ENCODE peak calls at places on chromosomes 16 and 17, in eight cellular contexts. One of them, this sample, is unnamed.

GRCh38 chr17:45338996-45339535 is 22.2 kb upstream of the MAP3K14 start:
- DNase-seq in heart left ventricle: no peak
- DNase-seq in OCI-LY7: no peak
- DNase-seq in ascending aorta: no peak
- DNase-seq in CD8-positive, alpha-beta memory T cell: no peak
- DNase-seq in IMR-90: no peak
- DNase-seq in left ventricle myocardium inferior: no peak
- DNase-seq in effector memory CD4-positive, alpha-beta T cell: no peak
- DNase-seq in this sample: no peak

GRCh38 chr16:83441523-83441922 is 366.3 kb upstream of the HSBP1 start:
- DNase-seq in heart left ventricle: no peak
- DNase-seq in OCI-LY7: no peak
- DNase-seq in ascending aorta: no peak
- DNase-seq in CD8-positive, alpha-beta memory T cell: no peak
- DNase-seq in IMR-90: peak
- DNase-seq in left ventricle myocardium inferior: no peak
- DNase-seq in effector memory CD4-positive, alpha-beta T cell: no peak
- DNase-seq in this sample: no peak

GRCh38 chr16:75591001-75591852 is 25.0 kb downstream of the GABARAPL2 start:
- DNase-seq in heart left ventricle: peak
- DNase-seq in OCI-LY7: no peak
- DNase-seq in ascending aorta: no peak
- DNase-seq in CD8-positive, alpha-beta memory T cell: no peak
- DNase-seq in IMR-90: peak
- DNase-seq in left ventricle myocardium inferior: peak
- DNase-seq in effector memory CD4-positive, alpha-beta T cell: no peak
- DNase-seq in this sample: no peak

GRCh38 chr16:2388875-2389433 is 40.3 kb upstream of the CCNF start:
- DNase-seq in heart left ventricle: peak
- DNase-seq in OCI-LY7: no peak
- DNase-seq in ascending aorta: no peak
- DNase-seq in CD8-positive, alpha-beta memory T cell: no peak
- DNase-seq in IMR-90: peak
- DNase-seq in left ventricle myocardium inferior: no peak
- DNase-seq in effector memory CD4-positive, alpha-beta T cell: no peak
- DNase-seq in this sample: no peak

GRCh38 chr16:69069504-69069903 is 35.9 kb upstream of the HAS3 start:
- DNase-seq in heart left ventricle: no peak
- DNase-seq in OCI-LY7: no peak
- DNase-seq in ascending aorta: no peak
- DNase-seq in CD8-positive, alpha-beta memory T cell: no peak
- DNase-seq in IMR-90: no peak
- DNase-seq in left ventricle myocardium inferior: no peak
- DNase-seq in effector memory CD4-positive, alpha-beta T cell: no peak
- DNase-seq in this sample: no peak

GRCh38 chr16:89581045-89581695 is 5.6 kb downstream of the CPNE7 start:
- DNase-seq in heart left ventricle: no peak
- DNase-seq in OCI-LY7: no peak
- DNase-seq in ascending aorta: no peak
- DNase-seq in CD8-positive, alpha-beta memory T cell: no peak
- DNase-seq in IMR-90: peak
- DNase-seq in left ventricle myocardium inferior: no peak
- DNase-seq in effector memory CD4-positive, alpha-beta T cell: no peak
- DNase-seq in this sample: no peak

GRCh38 chr16:72990003-72990521 is 57.9 kb downstream of the ZFHX3 start:
- DNase-seq in heart left ventricle: peak
- DNase-seq in OCI-LY7: no peak
- DNase-seq in ascending aorta: peak
- DNase-seq in CD8-positive, alpha-beta memory T cell: no peak
- DNase-seq in IMR-90: peak
- DNase-seq in left ventricle myocardium inferior: peak
- DNase-seq in effector memory CD4-positive, alpha-beta T cell: no peak
- DNase-seq in this sample: no peak

GRCh38 chr16:720507-720989 is 398 bp upstream of the ANTKMT start:
- DNase-seq in heart left ventricle: peak
- DNase-seq in OCI-LY7: no peak
- DNase-seq in ascending aorta: no peak
- DNase-seq in CD8-positive, alpha-beta memory T cell: no peak
- DNase-seq in IMR-90: peak
- DNase-seq in left ventricle myocardium inferior: peak
- DNase-seq in effector memory CD4-positive, alpha-beta T cell: no peak
- DNase-seq in this sample: no peak

GRCh38 chr16:50938923-50939322 is 197.0 kb downstream of the CYLD start:
- DNase-seq in heart left ventricle: no peak
- DNase-seq in OCI-LY7: no peak
- DNase-seq in ascending aorta: no peak
- DNase-seq in CD8-positive, alpha-beta memory T cell: no peak
- DNase-seq in IMR-90: no peak
- DNase-seq in left ventricle myocardium inferior: no peak
- DNase-seq in effector memory CD4-positive, alpha-beta T cell: no peak
- DNase-seq in this sample: no peak

GRCh38 chr16:17359778-17360177 is 111.0 kb downstream of the XYLT1 start:
- DNase-seq in heart left ventricle: no peak
- DNase-seq in OCI-LY7: peak
- DNase-seq in ascending aorta: no peak
- DNase-seq in CD8-positive, alpha-beta memory T cell: no peak
- DNase-seq in IMR-90: peak
- DNase-seq in left ventricle myocardium inferior: no peak
- DNase-seq in effector memory CD4-positive, alpha-beta T cell: peak
- DNase-seq in this sample: peak

GRCh38 chr17:79988163-79988971 is 47.3 kb downstream of the TBC1D16 start:
- DNase-seq in heart left ventricle: no peak
- DNase-seq in OCI-LY7: no peak
- DNase-seq in ascending aorta: no peak
- DNase-seq in CD8-positive, alpha-beta memory T cell: no peak
- DNase-seq in IMR-90: peak
- DNase-seq in left ventricle myocardium inferior: no peak
- DNase-seq in effector memory CD4-positive, alpha-beta T cell: no peak
- DNase-seq in this sample: no peak

GRCh38 chr17:27430882-27431491 is 25.3 kb upstream of the KSR1 start:
- DNase-seq in heart left ventricle: no peak
- DNase-seq in OCI-LY7: peak
- DNase-seq in ascending aorta: no peak
- DNase-seq in CD8-positive, alpha-beta memory T cell: no peak
- DNase-seq in IMR-90: peak
- DNase-seq in left ventricle myocardium inferior: peak
- DNase-seq in effector memory CD4-positive, alpha-beta T cell: no peak
- DNase-seq in this sample: no peak

GRCh38 chr16:84484579-84485254 is 19.7 kb downstream of the MEAK7 start:
- DNase-seq in heart left ventricle: peak
- DNase-seq in OCI-LY7: peak
- DNase-seq in ascending aorta: no peak
- DNase-seq in CD8-positive, alpha-beta memory T cell: no peak
- DNase-seq in IMR-90: peak
- DNase-seq in left ventricle myocardium inferior: peak
- DNase-seq in effector memory CD4-positive, alpha-beta T cell: no peak
- DNase-seq in this sample: no peak

GRCh38 chr17:58302919-58303551 is 22.3 kb upstream of the MPO start:
- DNase-seq in heart left ventricle: no peak
- DNase-seq in OCI-LY7: no peak
- DNase-seq in ascending aorta: no peak
- DNase-seq in CD8-positive, alpha-beta memory T cell: no peak
- DNase-seq in IMR-90: no peak
- DNase-seq in left ventricle myocardium inferior: no peak
- DNase-seq in effector memory CD4-positive, alpha-beta T cell: no peak
- DNase-seq in this sample: no peak

GRCh38 chr16:2023098-2023925 is 3.4 kb upstream of the NHERF2 start:
- DNase-seq in heart left ventricle: peak
- DNase-seq in OCI-LY7: peak
- DNase-seq in ascending aorta: peak
- DNase-seq in CD8-positive, alpha-beta memory T cell: peak
- DNase-seq in IMR-90: peak
- DNase-seq in left ventricle myocardium inferior: peak
- DNase-seq in effector memory CD4-positive, alpha-beta T cell: peak
- DNase-seq in this sample: peak

GRCh38 chr17:78486946-78487680 is 90.1 kb downstream of the DNAH17 start:
- DNase-seq in heart left ventricle: no peak
- DNase-seq in OCI-LY7: no peak
- DNase-seq in ascending aorta: no peak
- DNase-seq in CD8-positive, alpha-beta memory T cell: no peak
- DNase-seq in IMR-90: no peak
- DNase-seq in left ventricle myocardium inferior: no peak
- DNase-seq in effector memory CD4-positive, alpha-beta T cell: no peak
- DNase-seq in this sample: no peak

GRCh38 chr17:9239260-9239820 is 218.0 kb downstream of the NTN1 start:
- DNase-seq in heart left ventricle: no peak
- DNase-seq in OCI-LY7: no peak
- DNase-seq in ascending aorta: no peak
- DNase-seq in CD8-positive, alpha-beta memory T cell: no peak
- DNase-seq in IMR-90: no peak
- DNase-seq in left ventricle myocardium inferior: no peak
- DNase-seq in effector memory CD4-positive, alpha-beta T cell: no peak
- DNase-seq in this sample: no peak

GRCh38 chr17:82866521-82867214 is 26.8 kb upstream of the ZNF750 start:
- DNase-seq in heart left ventricle: peak
- DNase-seq in OCI-LY7: no peak
- DNase-seq in ascending aorta: no peak
- DNase-seq in CD8-positive, alpha-beta memory T cell: no peak
- DNase-seq in IMR-90: peak
- DNase-seq in left ventricle myocardium inferior: no peak
- DNase-seq in effector memory CD4-positive, alpha-beta T cell: no peak
- DNase-seq in this sample: no peak

GRCh38 chr17:76382305-76382802 is 2.1 kb upstream of the SPHK1 start:
- DNase-seq in heart left ventricle: peak
- DNase-seq in OCI-LY7: no peak
- DNase-seq in ascending aorta: no peak
- DNase-seq in CD8-positive, alpha-beta memory T cell: no peak
- DNase-seq in IMR-90: peak
- DNase-seq in left ventricle myocardium inferior: no peak
- DNase-seq in effector memory CD4-positive, alpha-beta T cell: no peak
- DNase-seq in this sample: no peak

GRCh38 chr17:82450357-82451106 is at the start of gene CYBC1:
- DNase-seq in heart left ventricle: peak
- DNase-seq in OCI-LY7: peak
- DNase-seq in ascending aorta: peak
- DNase-seq in CD8-positive, alpha-beta memory T cell: peak
- DNase-seq in IMR-90: peak
- DNase-seq in left ventricle myocardium inferior: peak
- DNase-seq in effector memory CD4-positive, alpha-beta T cell: peak
- DNase-seq in this sample: peak

GRCh38 chr17:75695830-75696271 is 25.4 kb upstream of the ITGB4 start:
- DNase-seq in heart left ventricle: peak
- DNase-seq in OCI-LY7: no peak
- DNase-seq in ascending aorta: no peak
- DNase-seq in CD8-positive, alpha-beta memory T cell: no peak
- DNase-seq in IMR-90: no peak
- DNase-seq in left ventricle myocardium inferior: peak
- DNase-seq in effector memory CD4-positive, alpha-beta T cell: no peak
- DNase-seq in this sample: no peak

DNA sequence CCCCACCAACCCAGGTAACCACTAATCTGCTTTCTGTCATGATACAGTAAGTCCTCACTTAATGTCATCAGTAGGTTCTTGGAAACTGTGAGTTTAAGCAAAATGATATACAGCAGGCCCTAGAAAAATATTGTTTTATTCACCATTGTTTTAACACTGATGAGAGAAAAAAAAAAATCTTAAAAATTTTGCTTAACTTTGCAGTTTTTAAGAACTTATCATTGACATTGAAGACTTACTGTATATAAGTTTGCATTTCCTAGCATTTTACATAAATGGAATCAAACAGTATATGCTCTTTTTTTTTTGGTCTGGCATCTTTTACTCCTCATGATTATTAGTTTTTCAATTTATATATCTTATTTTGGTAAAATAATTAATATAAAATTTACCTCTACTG is 19.5 kb upstream of the CLTC start:
- DNase-seq in heart left ventricle: no peak
- DNase-seq in OCI-LY7: no peak
- DNase-seq in ascending aorta: no peak
- DNase-seq in CD8-positive, alpha-beta memory T cell: no peak
- DNase-seq in IMR-90: no peak
- DNase-seq in left ventricle myocardium inferior: no peak
- DNase-seq in effector memory CD4-positive, alpha-beta T cell: no peak
- DNase-seq in this sample: no peak
- H3K27ac ChIP-seq in heart left ventricle: no peak
- H3K27ac ChIP-seq in OCI-LY7: no peak
- H3K27ac ChIP-seq in ascending aorta: no peak
- H3K27ac ChIP-seq in CD8-positive, alpha-beta memory T cell: no peak
- H3K27ac ChIP-seq in IMR-90: no peak
- H3K27ac ChIP-seq in left ventricle myocardium inferior: no peak
- H3K27ac ChIP-seq in effector memory CD4-positive, alpha-beta T cell: no peak
- H3K27ac ChIP-seq in this sample: no peak

GRCh38 chr17:64171041-64171440 is 41.1 kb upstream of the ERN1 start:
- DNase-seq in heart left ventricle: peak
- DNase-seq in OCI-LY7: no peak
- DNase-seq in ascending aorta: no peak
- DNase-seq in CD8-positive, alpha-beta memory T cell: no peak
- DNase-seq in IMR-90: no peak
- DNase-seq in left ventricle myocardium inferior: no peak
- DNase-seq in effector memory CD4-positive, alpha-beta T cell: no peak
- DNase-seq in this sample: no peak
- H3K27ac ChIP-seq in heart left ventricle: peak
- H3K27ac ChIP-seq in OCI-LY7: no peak
- H3K27ac ChIP-seq in ascending aorta: no peak
- H3K27ac ChIP-seq in CD8-positive, alpha-beta memory T cell: no peak
- H3K27ac ChIP-seq in IMR-90: no peak
- H3K27ac ChIP-seq in left ventricle myocardium inferior: peak
- H3K27ac ChIP-seq in effector memory CD4-positive, alpha-beta T cell: no peak
- H3K27ac ChIP-seq in this sample: no peak

GRCh38 chr16:54366005-54366634 is 79.5 kb upstream of the IRX3 start:
- DNase-seq in heart left ventricle: no peak
- DNase-seq in OCI-LY7: no peak
- DNase-seq in ascending aorta: no peak
- DNase-seq in CD8-positive, alpha-beta memory T cell: no peak
- DNase-seq in IMR-90: no peak
- DNase-seq in left ventricle myocardium inferior: no peak
- DNase-seq in effector memory CD4-positive, alpha-beta T cell: no peak
- DNase-seq in this sample: no peak
- H3K27ac ChIP-seq in heart left ventricle: no peak
- H3K27ac ChIP-seq in OCI-LY7: no peak
- H3K27ac ChIP-seq in ascending aorta: no peak
- H3K27ac ChIP-seq in CD8-positive, alpha-beta memory T cell: no peak
- H3K27ac ChIP-seq in IMR-90: no peak
- H3K27ac ChIP-seq in left ventricle myocardium inferior: no peak
- H3K27ac ChIP-seq in effector memory CD4-positive, alpha-beta T cell: no peak
- H3K27ac ChIP-seq in this sample: no peak

GRCh38 chr17:2174048-2174447 is 119.1 kb downstream of the HIC1 start:
- DNase-seq in heart left ventricle: no peak
- DNase-seq in OCI-LY7: no peak
- DNase-seq in ascending aorta: no peak
- DNase-seq in CD8-positive, alpha-beta memory T cell: no peak
- DNase-seq in IMR-90: peak
- DNase-seq in left ventricle myocardium inferior: no peak
- DNase-seq in effector memory CD4-positive, alpha-beta T cell: no peak
- DNase-seq in this sample: no peak

GRCh38 chr17:2176484-2177175 is 121.7 kb downstream of the HIC1 start:
- DNase-seq in heart left ventricle: no peak
- DNase-seq in OCI-LY7: no peak
- DNase-seq in ascending aorta: no peak
- DNase-seq in CD8-positive, alpha-beta memory T cell: no peak
- DNase-seq in IMR-90: no peak
- DNase-seq in left ventricle myocardium inferior: peak
- DNase-seq in effector memory CD4-positive, alpha-beta T cell: no peak
- DNase-seq in this sample: no peak

GRCh38 chr17:2174471-2175293 is 119.8 kb downstream of the HIC1 start:
- DNase-seq in heart left ventricle: peak
- DNase-seq in OCI-LY7: no peak
- DNase-seq in ascending aorta: no peak
- DNase-seq in CD8-positive, alpha-beta memory T cell: no peak
- DNase-seq in IMR-90: peak
- DNase-seq in left ventricle myocardium inferior: peak
- DNase-seq in effector memory CD4-positive, alpha-beta T cell: no peak
- DNase-seq in this sample: no peak

GRCh38 chr17:2177235-2177811 is 122.4 kb downstream of the HIC1 start:
- DNase-seq in heart left ventricle: no peak
- DNase-seq in OCI-LY7: no peak
- DNase-seq in ascending aorta: no peak
- DNase-seq in CD8-positive, alpha-beta memory T cell: no peak
- DNase-seq in IMR-90: peak
- DNase-seq in left ventricle myocardium inferior: no peak
- DNase-seq in effector memory CD4-positive, alpha-beta T cell: no peak
- DNase-seq in this sample: no peak

GRCh38 chr17:2175294-2175628 is 120.4 kb downstream of the HIC1 start:
- DNase-seq in heart left ventricle: no peak
- DNase-seq in OCI-LY7: no peak
- DNase-seq in ascending aorta: no peak
- DNase-seq in CD8-positive, alpha-beta memory T cell: no peak
- DNase-seq in IMR-90: no peak
- DNase-seq in left ventricle myocardium inferior: no peak
- DNase-seq in effector memory CD4-positive, alpha-beta T cell: no peak
- DNase-seq in this sample: no peak
- H3K27ac ChIP-seq in heart left ventricle: peak
- H3K27ac ChIP-seq in OCI-LY7: no peak
- H3K27ac ChIP-seq in ascending aorta: peak
- H3K27ac ChIP-seq in CD8-positive, alpha-beta memory T cell: no peak
- H3K27ac ChIP-seq in IMR-90: peak
- H3K27ac ChIP-seq in left ventricle myocardium inferior: peak
- H3K27ac ChIP-seq in effector memory CD4-positive, alpha-beta T cell: no peak
- H3K27ac ChIP-seq in this sample: no peak

This sample was measured in CD4-positive, CD25-positive, alpha-beta regulatory T cell.